ENCODE peak calls at places on chromosome 1, in ten cellular contexts. H is Peyer's patch, L is GM23338, Q is adrenal gland, U is progenitor cell of endocrine pancreas, A is fibroblast of pulmonary artery, S is choroid plexus epithelial cell, D is AG09309, J is fibroblast of lung, G is osteoblast. W is an unnamed sample.

GRCh38 chr1:107941123-107941522 is 23.9 kb downstream of the VAV3 start:
- DNase-seq in U (no peak), A (peak), G (no peak), J (no peak), Q (peak), S (peak), L (no peak), D (peak), H (no peak), W (no peak)

GRCh38 chr1:43844114-43844513 is 89.5 kb upstream of the ARTN start:
- DNase-seq in Q (no peak), S (no peak), D (no peak), H (no peak), L (no peak), A (no peak), J (no peak), G (no peak), U (no peak), W (no peak)

GRCh38 chr1:228207851-228208821 is at the start of gene OBSCN:
- DNase-seq in S (no peak), U (no peak), Q (peak), H (no peak), J (no peak), D (no peak), G (peak), L (peak), A (no peak), W (no peak)

GRCh38 chr1:203179328-203180009 is 3.8 kb upstream of the MYBPH start:
- DNase-seq in D (no peak), A (no peak), U (no peak), J (no peak), H (no peak), Q (no peak), L (no peak), S (no peak), G (peak), W (no peak)

GRCh38 chr1:164637461-164638375 is 78.7 kb downstream of the PBX1 start:
- DNase-seq in G (peak), U (no peak), J (peak), D (peak), H (no peak), Q (peak), A (peak), S (peak), L (no peak), W (no peak)

GRCh38 chr1:170494369-170494768 is 37.6 kb upstream of the GORAB start:
- DNase-seq in H (no peak), A (peak), J (peak), L (peak), S (peak), G (peak), D (no peak), U (no peak), Q (peak), W (no peak)

GRCh38 chr1:153685578-153686340 is 7.3 kb downstream of the NPR1 start:
- DNase-seq in H (no peak), D (no peak), A (no peak), G (peak), Q (no peak), L (no peak), U (no peak), S (no peak), J (no peak), W (no peak)

GRCh38 chr1:55049914-55050278 is 10.5 kb downstream of the PCSK9 start:
- DNase-seq in D (no peak), U (no peak), H (no peak), Q (peak), J (peak), S (peak), G (peak), L (no peak), A (peak), W (no peak)

GRCh38 chr1:26744075-26744958 is 43.4 kb upstream of the PIGV start:
- DNase-seq in H (peak), Q (peak), U (no peak), D (no peak), L (peak), A (peak), S (peak), G (peak), J (peak), W (peak)

GRCh38 chr1:21680381-21680780 is 11.2 kb upstream of the RAP1GAP start:
- DNase-seq in A (no peak), Q (no peak), G (peak), U (no peak), L (no peak), D (no peak), S (no peak), H (no peak), J (no peak), W (no peak)

GRCh38 chr1:12496154-12496961 is 121.7 kb downstream of the DHRS3 start:
- DNase-seq in D (no peak), U (no peak), Q (no peak), S (peak), L (no peak), G (no peak), J (peak), A (peak), H (no peak), W (no peak)

GRCh38 chr1:61208815-61209214 is 126.5 kb downstream of the NFIA start:
- DNase-seq in D (no peak), L (no peak), G (no peak), S (no peak), U (no peak), Q (no peak), J (no peak), H (no peak), A (no peak), W (no peak)

GRCh38 chr1:61213612-61214011 is 131.3 kb downstream of the NFIA start:
- DNase-seq in Q (no peak), H (no peak), A (no peak), S (no peak), J (no peak), L (no peak), G (no peak), D (no peak), U (no peak), W (no peak)

GRCh38 chr1:61207416-61207815 is 125.1 kb downstream of the NFIA start:
- DNase-seq in U (no peak), D (no peak), S (no peak), A (no peak), Q (no peak), J (no peak), H (no peak), G (peak), L (no peak), W (no peak)

GRCh38 chr1:61208172-61208571 is 125.8 kb downstream of the NFIA start:
- DNase-seq in A (no peak), J (no peak), G (no peak), D (no peak), Q (no peak), L (no peak), H (no peak), S (no peak), U (no peak), W (no peak)

GRCh38 chr1:61210435-61211012 is 128.2 kb downstream of the NFIA start:
- DNase-seq in S (peak), D (no peak), J (no peak), A (no peak), G (no peak), L (no peak), Q (no peak), U (no peak), H (no peak), W (no peak)
- TF ChIP-seq CTCF in S (peak), D (peak), J (no peak), A (peak), G (no peak), L (peak), Q (no peak), U (no peak), H (peak), W (no peak)

DNA sequence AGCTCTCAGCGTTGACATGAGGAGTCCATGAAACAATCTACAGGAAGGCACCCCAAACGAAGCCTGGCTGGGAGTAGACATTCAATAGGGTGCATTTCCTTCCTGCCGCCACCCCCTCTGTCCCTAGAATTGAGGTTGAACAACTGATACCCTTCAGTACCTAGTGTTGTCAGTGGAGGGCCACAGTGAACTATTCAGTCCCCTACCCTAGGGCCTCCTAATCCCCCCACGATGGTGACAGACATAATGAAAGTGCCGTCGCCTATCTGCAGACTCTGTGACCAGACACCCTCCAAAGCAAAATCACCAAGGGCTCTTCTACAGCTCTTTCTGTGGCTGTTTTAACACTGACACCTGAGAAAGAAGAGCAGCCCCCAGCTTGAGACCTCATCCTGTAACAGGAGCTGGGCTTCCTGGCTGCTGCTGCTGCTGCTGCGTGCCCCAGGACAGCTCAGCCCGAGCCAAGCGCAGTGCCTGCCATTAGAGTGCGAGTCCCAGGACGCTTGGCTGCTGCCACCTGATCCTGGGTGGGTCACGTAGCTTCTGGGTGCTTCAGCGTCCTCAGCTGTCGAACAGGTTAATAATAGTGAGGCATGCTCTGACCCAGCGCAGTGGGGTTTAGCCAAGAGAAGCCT is 183.0 kb downstream of the ZBTB18 start:
- DNase-seq in Q (no peak), L (peak), G (no peak), D (no peak), S (no peak), A (no peak), U (no peak), H (no peak), J (no peak), W (no peak)
- TF ChIP-seq CTCF in Q (no peak), L (peak), G (no peak), D (no peak), S (no peak), A (no peak), U (no peak), H (no peak), J (no peak), W (no peak)

GRCh38 chr1:6170742-6171201 is 9.3 kb downstream of the CHD5 start:
- DNase-seq in U (no peak), S (no peak), J (no peak), Q (peak), A (no peak), D (no peak), G (peak), H (no peak), L (no peak), W (no peak)

GRCh38 chr1:6172549-6172948 is 7.6 kb downstream of the CHD5 start:
- DNase-seq in J (no peak), U (no peak), S (no peak), G (peak), D (no peak), H (no peak), Q (no peak), A (no peak), L (no peak), W (no peak)

GRCh38 chr1:6170116-6170741 is 9.9 kb downstream of the CHD5 start:
- DNase-seq in D (no peak), S (no peak), U (no peak), J (no peak), H (no peak), A (no peak), L (no peak), G (peak), Q (no peak), W (no peak)

GRCh38 chr1:6168947-6169586 is 11.1 kb downstream of the CHD5 start:
- DNase-seq in D (no peak), L (no peak), H (no peak), S (no peak), G (peak), A (no peak), Q (no peak), U (no peak), J (no peak), W (no peak)

DNA sequence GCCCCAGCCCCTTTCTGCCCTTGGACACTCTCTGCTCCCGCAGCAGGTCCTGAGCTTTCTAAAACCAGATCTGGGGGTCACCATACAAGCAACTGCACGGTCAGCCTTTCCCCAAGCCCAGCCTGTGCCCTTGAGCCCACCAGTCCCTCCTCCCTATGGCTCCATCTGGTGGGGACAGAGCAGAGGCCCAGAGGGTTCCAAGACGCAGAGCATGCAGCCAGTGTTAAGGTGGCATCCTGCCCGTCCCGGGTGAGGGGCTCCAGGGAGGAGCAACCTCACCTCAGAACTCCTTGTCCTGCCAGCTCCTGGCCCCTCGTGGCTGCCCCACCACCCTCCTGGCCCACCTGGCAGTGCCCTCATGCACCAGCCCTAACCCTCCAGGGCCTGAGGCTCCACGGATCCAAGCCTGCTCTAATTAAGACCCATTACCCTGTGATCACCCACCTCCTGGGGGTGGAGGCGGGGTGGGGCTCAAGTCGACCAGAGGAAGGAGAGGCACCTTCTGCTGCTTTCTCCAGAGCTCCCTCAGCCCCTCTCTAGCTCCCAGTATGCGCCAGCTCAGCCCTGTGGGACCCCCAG is 8.5 kb downstream of the CHD5 start:
- DNase-seq in S (peak), L (peak), A (no peak), Q (no peak), D (no peak), U (no peak), G (peak), J (no peak), H (no peak), W (no peak)
- TF ChIP-seq CTCF in S (peak), L (peak), A (peak), Q (no peak), D (peak), U (peak), G (peak), J (peak), H (no peak), W (peak)

GRCh38 chr1:234214129-234214910 is 158.9 kb upstream of the COA6 start:
- DNase-seq in S (peak), U (peak), G (no peak), J (peak), D (no peak), H (no peak), L (peak), A (no peak), Q (peak), W (no peak)

GRCh38 chr1:234214911-234215892 is 158.1 kb upstream of the COA6 start:
- DNase-seq in A (no peak), Q (no peak), H (no peak), U (no peak), J (no peak), D (no peak), G (no peak), S (no peak), L (peak), W (no peak)

GRCh38 chr1:234213576-234214128 is 159.6 kb upstream of the COA6 start:
- DNase-seq in L (no peak), D (no peak), H (no peak), A (no peak), J (no peak), S (no peak), G (no peak), U (no peak), Q (no peak), W (no peak)

GRCh38 chr1:234216116-234216703 is 157.0 kb upstream of the COA6 start:
- DNase-seq in Q (no peak), L (no peak), A (no peak), D (no peak), J (no peak), U (no peak), S (no peak), G (no peak), H (no peak), W (no peak)

GRCh38 chr1:234212764-234213406 is 160.4 kb upstream of the COA6 start:
- DNase-seq in U (no peak), Q (no peak), S (peak), H (no peak), J (peak), D (no peak), A (peak), G (no peak), L (peak), W (peak)
- TF ChIP-seq CTCF in U (peak), Q (peak), S (peak), H (peak), J (no peak), D (peak), A (peak), G (peak), L (peak), W (peak)

DNA sequence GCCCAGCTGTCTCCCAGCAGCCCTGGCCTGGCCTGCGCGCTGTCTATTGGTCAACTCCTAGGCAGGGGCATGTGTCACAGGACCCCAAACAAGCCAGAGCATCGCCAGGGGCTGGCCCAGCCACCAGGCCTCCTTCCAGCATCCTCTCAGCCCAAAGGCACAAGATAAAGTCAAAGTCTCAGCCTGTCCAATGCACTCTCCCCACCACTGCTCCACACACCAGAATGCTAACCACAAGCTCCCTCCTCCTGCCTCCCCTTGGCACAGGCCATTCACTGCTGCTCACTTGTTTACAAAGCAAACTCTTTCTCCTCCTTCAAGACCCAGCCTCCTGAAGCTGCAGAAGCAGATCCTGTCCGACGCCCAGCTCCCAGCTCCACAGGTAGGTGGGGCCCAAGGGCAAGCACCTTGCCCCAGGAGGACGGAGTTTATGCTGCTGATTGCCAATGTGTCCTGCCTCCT is 133.4 kb downstream of the DMRTB1 start:
- DNase-seq in J (peak), H (no peak), S (peak), D (peak), A (peak), L (peak), U (peak), G (no peak), Q (no peak), W (no peak)
- TF ChIP-seq CTCF in J (no peak), H (no peak), S (peak), D (no peak), A (no peak), L (peak), U (peak), G (no peak), Q (no peak), W (no peak)

GRCh38 chr1:214952648-214953047 is 129.9 kb upstream of the KCNK2 start:
- DNase-seq in G (no peak), L (peak), S (no peak), J (no peak), U (no peak), H (no peak), D (no peak), Q (no peak), A (no peak), W (no peak)

GRCh38 chr1:214958491-214958890 is 124.0 kb upstream of the KCNK2 start:
- DNase-seq in D (no peak), J (no peak), A (no peak), Q (no peak), L (no peak), G (no peak), U (no peak), H (no peak), S (peak), W (no peak)

DNA sequence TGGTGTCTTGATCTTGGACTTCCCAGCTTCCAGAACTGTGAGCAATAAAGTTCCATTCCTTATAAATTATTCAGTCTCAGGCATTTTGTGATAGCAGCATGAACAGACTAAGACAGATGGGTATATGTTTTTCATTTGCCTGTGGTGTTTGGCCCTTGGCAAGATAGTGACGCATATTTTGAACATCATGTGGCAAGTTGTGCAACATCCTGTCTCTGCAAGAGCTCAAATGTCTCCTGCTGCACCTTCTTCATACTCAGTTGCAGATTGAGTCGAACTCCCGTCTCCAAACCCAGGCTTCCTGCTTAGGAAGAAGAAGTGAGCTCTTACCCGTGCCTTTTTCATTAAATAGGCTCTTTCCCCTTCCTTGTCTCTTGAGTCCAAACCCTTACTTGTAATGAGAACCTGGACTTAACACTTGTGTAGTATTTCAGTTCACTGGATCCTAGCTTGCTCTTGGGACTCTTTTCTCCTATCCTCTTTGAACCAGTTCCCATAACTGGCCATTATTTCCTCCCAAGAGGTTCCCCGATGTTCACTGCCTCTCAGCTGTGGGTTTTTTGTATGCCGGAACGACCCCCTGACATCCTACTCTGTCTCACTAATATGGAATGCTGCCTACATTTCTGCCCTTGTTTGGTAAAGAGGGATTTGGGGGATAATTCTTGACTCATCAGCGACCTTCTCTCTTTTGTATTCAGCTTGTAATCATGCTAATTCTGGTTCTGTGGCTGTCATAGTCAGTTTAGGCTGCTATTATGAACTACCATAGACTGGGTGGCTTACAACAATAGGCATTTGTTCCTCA is 125.0 kb upstream of the KCNK2 start:
- DNase-seq in G (peak), U (no peak), D (peak), H (no peak), A (peak), S (peak), J (peak), L (no peak), Q (no peak), W (peak)
- TF ChIP-seq CTCF in G (no peak), U (no peak), D (no peak), H (no peak), A (no peak), S (no peak), J (no peak), L (no peak), Q (no peak), W (no peak)

W was measured in HFF-Myc.